ENCODE peak calls at places on chromosomes 1 and 21, in five cellular contexts. I is SK-N-SH, C is activated B cell treated with CpG ODN at 0.5 μM for 24 hours, N is MM.1S, P is cardiac fibroblast. O is an unnamed sample.

GRCh38 chr21:40717008-40717407 is 129.9 kb downstream of the DSCAM start:
- DNase-seq in I (no peak), C (no peak), N (no peak), P (no peak), O (no peak)

GRCh38 chr1:14975119-14975518 is 178.4 kb upstream of the TMEM51 start:
- DNase-seq in I (no peak), C (no peak), N (no peak), P (no peak), O (no peak)

GRCh38 chr1:17292299-17293198 is 15.4 kb upstream of the PADI4 start:
- DNase-seq in I (no peak), C (no peak), N (no peak), P (no peak), O (no peak)

GRCh38 chr1:1360511-1361169 is 2.3 kb upstream of the MXRA8 start:
- DNase-seq in I (peak; percentile 78), C (no peak), N (no peak), P (peak; percentile 93), O (peak; percentile 92)

GRCh38 chr1:29496701-29497100 is 260.4 kb downstream of the PTPRU start:
- DNase-seq in I (no peak), C (no peak), N (no peak), P (no peak), O (no peak)

GRCh38 chr1:68149110-68149798 is 83.1 kb downstream of the WLS start:
- DNase-seq in I (no peak), C (no peak), N (no peak), P (no peak), O (no peak)

GRCh38 chr1:21534674-21535378 is 25.6 kb downstream of the ALPL start:
- DNase-seq in I (no peak), C (no peak), N (peak; percentile 50), P (peak; percentile 65), O (peak; percentile 14)

GRCh38 chr1:117077267-117077666 is 17.1 kb downstream of the TTF2 start:
- DNase-seq in I (no peak), C (no peak), N (no peak), P (peak; percentile 94), O (peak; percentile 82)

GRCh38 chr1:8567146-8567545 is 249.2 kb downstream of the SLC45A1 start:
- DNase-seq in I (no peak), C (no peak), N (no peak), P (peak; percentile 37), O (no peak)

GRCh38 chr1:204285438-204286322 is 71.9 kb upstream of the GOLT1A start:
- DNase-seq in I (no peak), C (no peak), N (no peak), P (no peak), O (no peak)

GRCh38 chr1:41102208-41102607 is 80.7 kb upstream of the SLFNL1 start:
- DNase-seq in I (peak; percentile 56), C (no peak), N (no peak), P (peak; percentile 93), O (peak; percentile 97)